ENCODE peak calls at places on chromosomes 16 and 17, in nine cellular contexts. I, K, P, R, J, Y, Z, B and O are unnamed samples.

GRCh38 chr16:86577314-86577971 is 906 bp upstream of the FOXL1 start:
- DNase-seq in J (peak; percentile 53), I (no peak), Z (no peak), B (no peak), Y (no peak), P (peak; percentile 29), K (no peak), R (no peak), O (no peak)

GRCh38 chr16:85923153-85924021 is 24.4 kb downstream of the IRF8 start:
- DNase-seq in I (no peak), J (no peak), R (no peak), K (peak; percentile 57), B (no peak), Y (no peak), P (no peak), Z (no peak), O (no peak)

GRCh38 chr16:55391760-55392375 is 67.9 kb downstream of the IRX6 start:
- DNase-seq in J (no peak), R (no peak), K (no peak), I (no peak), B (no peak), Y (no peak), P (no peak), Z (no peak), O (no peak)

GRCh38 chr16:11413907-11414595 is 68.8 kb downstream of the RMI2 start:
- DNase-seq in I (no peak), P (no peak), K (no peak), Z (no peak), Y (no peak), B (no peak), J (no peak), R (no peak), O (no peak)

GRCh38 chr16:85955566-85955965 is 56.6 kb downstream of the IRF8 start:
- DNase-seq in K (no peak), I (no peak), B (no peak), Z (no peak), J (no peak), R (no peak), Y (no peak), P (no peak), O (no peak)

GRCh38 chr16:31453255-31454204 is 5.8 kb upstream of the ARMC5 start:
- DNase-seq in Y (no peak), I (no peak), P (peak; percentile 81), B (no peak), Z (no peak), R (peak; percentile 28), J (no peak), K (no peak), O (no peak)

GRCh38 chr17:34781571-34782108 is 179.6 kb downstream of the CCT6B start:
- DNase-seq in Y (no peak), R (peak; percentile 30), I (no peak), Z (no peak), J (no peak), B (no peak), K (peak; percentile 32), P (peak; percentile 22), O (no peak)

GRCh38 chr17:78798695-78799559 is 16.9 kb upstream of the CYTH1 start:
- DNase-seq in R (no peak), J (no peak), Y (no peak), Z (no peak), K (no peak), B (no peak), P (peak; percentile 31), I (no peak), O (no peak)

GRCh38 chr17:63399856-63400255 is 46.2 kb downstream of the CYB561 start:
- DNase-seq in B (no peak), K (no peak), Y (no peak), R (peak; percentile 67), J (no peak), P (peak; percentile 10), I (peak; percentile 81), Z (no peak), O (no peak)

GRCh38 chr17:35920229-35920628 is 10.3 kb downstream of the RDM1 start:
- DNase-seq in P (no peak), Z (no peak), J (no peak), I (no peak), R (no peak), Y (no peak), K (no peak), B (no peak), O (no peak)

GRCh38 chr16:2004795-2005517 is 4.7 kb downstream of the ZNF598 start:
- DNase-seq in B (no peak), J (no peak), P (no peak), Y (no peak), K (no peak), I (no peak), Z (no peak), R (no peak), O (no peak)

GRCh38 chr17:19787733-19788357 is 39.7 kb upstream of the ALDH3A1 start:
- DNase-seq in P (no peak), R (no peak), Z (no peak), Y (no peak), B (no peak), I (no peak), J (no peak), K (no peak), O (no peak)

GRCh38 chr17:28247671-28248556 is 71.1 kb upstream of the TMEM97 start:
- DNase-seq in Y (no peak), R (no peak), J (no peak), K (no peak), B (no peak), Z (no peak), I (no peak), P (peak; percentile 76), O (no peak)

GRCh38 chr17:73205326-73205980 is 12.6 kb downstream of the COG1 start:
- DNase-seq in Y (no peak), K (no peak), Z (no peak), I (no peak), P (no peak), J (no peak), B (no peak), R (no peak), O (no peak)

GRCh38 chr17:34235389-34236028 is 19.6 kb upstream of the CCL2 start:
- DNase-seq in Z (no peak), Y (no peak), B (no peak), J (no peak), P (peak; percentile 80), K (no peak), R (peak; percentile 22), I (peak; percentile 85), O (no peak)

GRCh38 chr17:56165017-56165720 is 11.9 kb downstream of the ANKFN1 start:
- DNase-seq in B (no peak), Z (no peak), I (no peak), Y (no peak), J (no peak), K (no peak), P (no peak), R (peak; percentile 35), O (no peak)

GRCh38 chr17:988561-988960 is 8.4 kb upstream of the TIMM22 start:
- DNase-seq in K (no peak), B (no peak), R (no peak), Y (no peak), J (no peak), P (no peak), I (no peak), Z (no peak), O (no peak)

GRCh38 chr16:12124742-12125141 is 148.2 kb downstream of the SNX29 start:
- DNase-seq in R (no peak), J (no peak), K (no peak), I (no peak), Z (no peak), B (no peak), Y (no peak), P (no peak), O (no peak)

GRCh38 chr16:30602595-30603277 is 7.5 kb downstream of the ZNF689 start:
- DNase-seq in J (no peak), I (no peak), P (no peak), Z (no peak), B (no peak), R (peak; percentile 25), K (no peak), Y (no peak), O (no peak)

GRCh38 chr17:27907976-27908558 is 14.9 kb upstream of the LYRM9 start:
- DNase-seq in Y (no peak), J (no peak), R (no peak), Z (no peak), I (no peak), P (peak; percentile 66), B (no peak), K (no peak), O (no peak)

GRCh38 chr16:89375021-89375420 is 115.3 kb downstream of the ANKRD11 start:
- DNase-seq in K (no peak), P (no peak), J (no peak), I (no peak), R (no peak), Y (no peak), Z (no peak), B (no peak), O (peak; percentile 23)

GRCh38 chr17:40480501-40481003 is 20.9 kb downstream of the TNS4 start:
- DNase-seq in Y (peak; percentile 54), I (no peak), R (no peak), Z (peak; percentile 67), J (no peak), K (peak; percentile 47), B (peak; percentile 60), P (peak; percentile 90), O (peak; percentile 40)

GRCh38 chr16:23595246-23595950 is 718 bp downstream of the NDUFAB1 start:
- DNase-seq in Z (no peak), Y (no peak), R (peak; percentile 11), B (no peak), I (no peak), J (no peak), K (no peak), P (peak; percentile 21), O (no peak)

GRCh38 chr17:41687828-41688640 is 651 bp upstream of the EIF1 start:
- DNase-seq in I (peak; percentile 65), B (peak; percentile 46), K (no peak), J (peak; percentile 52), Y (peak; percentile 35), P (no peak), Z (no peak), R (no peak), O (no peak)

GRCh38 chr17:51121620-51122472 is 1.2 kb upstream of the SPAG9 start:
- DNase-seq in K (peak; percentile 81), Y (peak; percentile 77), R (peak; percentile 86), Z (peak; percentile 72), P (peak; percentile 94), B (peak; percentile 67), I (peak; percentile 93), J (peak; percentile 16), O (peak; percentile 39)

GRCh38 chr16:2860826-2861567 is 3.0 kb upstream of the PRSS22 start:
- DNase-seq in Y (no peak), K (no peak), P (no peak), R (no peak), Z (no peak), B (no peak), J (no peak), I (no peak), O (no peak)

GRCh38 chr17:20156196-20157077 is 147.3 kb downstream of the SPECC1 start:
- DNase-seq in I (no peak), Y (peak; percentile 5), R (peak; percentile 65), P (peak; percentile 92), J (peak; percentile 46), Z (no peak), B (no peak), K (no peak), O (no peak)

GRCh38 chr16:66182592-66182991 is 183.9 kb upstream of the CDH5 start:
- DNase-seq in Y (no peak), B (no peak), K (no peak), P (no peak), I (no peak), R (no peak), Z (no peak), J (no peak), O (no peak)

GRCh38 chr17:41413353-41413752 is 11.0 kb downstream of the KRT37 start:
- DNase-seq in Z (no peak), J (no peak), R (no peak), K (no peak), P (peak; percentile 71), I (no peak), B (no peak), Y (no peak), O (no peak)

GRCh38 chr17:77427471-77427991 is 286.8 kb downstream of the SEC14L1 start:
- DNase-seq in P (no peak), R (peak; percentile 87), J (no peak), I (no peak), Y (no peak), B (no peak), Z (no peak), K (no peak), O (no peak)

GRCh38 chr17:36611345-36612072 is 10.1 kb downstream of the MRM1 start:
- DNase-seq in J (no peak), Y (no peak), Z (no peak), B (no peak), K (no peak), I (no peak), P (no peak), R (peak; percentile 62), O (no peak)